ENCODE peak calls at places on chromosome 11, in seven cellular contexts. S is mesenchymal stem cell, F is testis, I is ovary, U is caudate nucleus, L is transverse colon, J is MM.1S. G is an unnamed sample.

GRCh38 chr11:16843307-16843706 is 104.9 kb downstream of the C11orf58 start:
- DNase-seq in S (no peak), F (peak), I (no peak), U (no peak), L (peak), J (no peak), G (no peak)

GRCh38 chr11:82864268-82864667 is 36.0 kb downstream of the PRCP start:
- DNase-seq in S (peak), F (peak), I (peak), U (no peak), L (peak), J (peak), G (peak)

GRCh38 chr11:92267968-92268367 is 43.4 kb downstream of the FAT3 start:
- DNase-seq in S (no peak), F (no peak), I (no peak), U (no peak), L (no peak), J (no peak), G (no peak)

GRCh38 chr11:12376259-12376971 is 956 bp upstream of the PARVA start:
- DNase-seq in S (peak), F (peak), I (peak), U (no peak), L (peak), J (no peak), G (peak)

GRCh38 chr11:35491231-35491871 is 34.1 kb downstream of the PAMR1 start:
- DNase-seq in S (peak), F (no peak), I (no peak), U (no peak), L (no peak), J (no peak), G (no peak)

GRCh38 chr11:11996321-11997174 is 11.9 kb downstream of the DKK3 start:
- DNase-seq in S (no peak), F (no peak), I (no peak), U (no peak), L (no peak), J (no peak), G (no peak)

GRCh38 chr11:132028380-132029240 is 658.2 kb downstream of the NTM start:
- DNase-seq in S (peak), F (no peak), I (no peak), U (no peak), L (peak), J (peak), G (no peak)

GRCh38 chr11:125365196-125365931 is 130.7 kb downstream of the FEZ1 start:
- DNase-seq in S (no peak), F (no peak), I (no peak), U (no peak), L (no peak), J (no peak), G (no peak)

GRCh38 chr11:36399236-36399635 is 103.1 kb downstream of the PRR5L start:
- DNase-seq in S (no peak), F (no peak), I (no peak), U (no peak), L (no peak), J (no peak), G (no peak)

GRCh38 chr11:9091044-9091936 is at the start of gene SCUBE2:
- DNase-seq in S (no peak), F (no peak), I (no peak), U (no peak), L (peak), J (no peak), G (no peak)

GRCh38 chr11:20131744-20132666 is 28.3 kb downstream of the DBX1 start:
- DNase-seq in S (peak), F (peak), I (peak), U (peak), L (peak), J (peak), G (peak)

GRCh38 chr11:2644844-2645778 is 54.7 kb downstream of the KCNQ1OT1 start:
- DNase-seq in S (no peak), F (no peak), I (no peak), U (no peak), L (no peak), J (no peak), G (no peak)

GRCh38 chr11:120130991-120131760 is 6.7 kb downstream of the TRIM29 start:
- DNase-seq in S (no peak), F (no peak), I (peak), U (no peak), L (peak), J (no peak), G (peak)

GRCh38 chr11:114176321-114176720 is 116.8 kb downstream of the ZBTB16 start:
- DNase-seq in S (no peak), F (no peak), I (no peak), U (no peak), L (no peak), J (no peak), G (no peak)

GRCh38 chr11:114172871-114173444 is 113.4 kb downstream of the ZBTB16 start:
- DNase-seq in S (no peak), F (no peak), I (no peak), U (no peak), L (no peak), J (peak), G (no peak)

GRCh38 chr11:114174712-114175495 is 115.4 kb downstream of the ZBTB16 start:
- DNase-seq in S (no peak), F (no peak), I (no peak), U (no peak), L (no peak), J (no peak), G (no peak)

GRCh38 chr11:114173836-114174235 is 114.3 kb downstream of the ZBTB16 start:
- DNase-seq in S (no peak), F (no peak), I (no peak), U (no peak), L (no peak), J (no peak), G (no peak)

GRCh38 chr11:114175706-114176105 is 116.2 kb downstream of the ZBTB16 start:
- DNase-seq in S (no peak), F (no peak), I (no peak), U (no peak), L (no peak), J (no peak), G (peak)
- H3K27ac ChIP-seq in S (no peak), F (no peak), I (peak), U (no peak), L (peak), J (no peak), G (peak)

GRCh38 chr11:47109882-47110281 is 66.8 kb downstream of the ARFGAP2 start:
- DNase-seq in S (no peak), F (no peak), I (no peak), U (no peak), L (no peak), J (no peak), G (no peak)

GRCh38 chr11:47107709-47108108 is 69.0 kb downstream of the ARFGAP2 start:
- DNase-seq in S (no peak), F (no peak), I (no peak), U (no peak), L (no peak), J (no peak), G (no peak)

GRCh38 chr11:47111318-47111804 is 65.3 kb downstream of the ARFGAP2 start:
- DNase-seq in S (no peak), F (no peak), I (no peak), U (no peak), L (no peak), J (no peak), G (no peak)

GRCh38 chr11:47108214-47108613 is 68.5 kb downstream of the ARFGAP2 start:
- DNase-seq in S (peak), F (no peak), I (no peak), U (no peak), L (no peak), J (no peak), G (no peak)

GRCh38 chr11:47109051-47109791 is 67.5 kb downstream of the ARFGAP2 start:
- DNase-seq in S (peak), F (no peak), I (no peak), U (no peak), L (no peak), J (no peak), G (no peak)
- H3K27ac ChIP-seq in S (no peak), F (no peak), I (no peak), U (peak), L (peak), J (no peak), G (no peak)

GRCh38 chr11:68033708-68034045 is 3.2 kb downstream of the NDUFS8 start:
- DNase-seq in S (no peak), F (peak), I (no peak), U (no peak), L (no peak), J (no peak), G (no peak)
- H3K27ac ChIP-seq in S (no peak), F (no peak), I (no peak), U (no peak), L (no peak), J (no peak), G (no peak)

GRCh38 chr11:114124601-114125144 is 65.2 kb downstream of the ZBTB16 start:
- DNase-seq in S (no peak), F (no peak), I (no peak), U (no peak), L (no peak), J (no peak), G (no peak)
- H3K27ac ChIP-seq in S (no peak), F (no peak), I (no peak), U (no peak), L (no peak), J (no peak), G (no peak)